ENCODE peak calls at places on chromosomes 2 and 18, in four cellular contexts. M, P, X and S are unnamed samples.

GRCh38 chr2:156124458-156124857 is 208.1 kb downstream of the NR4A2 start:
- DNase-seq in X (no peak), P (no peak), M (no peak), S (no peak)

GRCh38 chr2:210072922-210073509 is 70.6 kb downstream of the RPE start:
- DNase-seq in M (no peak), P (no peak), X (peak; percentile 54), S (peak; percentile 65)

GRCh38 chr2:122545821-122546220 is 790.4 kb downstream of the TSN start:
- DNase-seq in M (no peak), P (no peak), X (no peak), S (no peak)

GRCh38 chr2:36409971-36410370 is 54.4 kb downstream of the CRIM1 start:
- DNase-seq in M (no peak), X (no peak), P (no peak), S (no peak)

GRCh38 chr2:181680937-181681811 is 857 bp upstream of the NEUROD1 start:
- DNase-seq in X (no peak), M (no peak), P (no peak), S (no peak)

GRCh38 chr2:43228341-43228751 is 1.9 kb upstream of the ZFP36L2 start:
- DNase-seq in X (no peak), M (no peak), P (no peak), S (peak; percentile 38)

GRCh38 chr2:121479882-121480522 is 50.7 kb upstream of the RNU4ATAC start:
- DNase-seq in P (no peak), M (no peak), X (peak; percentile 43), S (no peak)

GRCh38 chr2:232260075-232260474 is 118.5 kb upstream of the ALPP start:
- DNase-seq in P (no peak), M (no peak), X (peak; percentile 95), S (peak; percentile 89)

GRCh38 chr2:225472161-225472560 is 72.7 kb downstream of the NYAP2 start:
- DNase-seq in P (no peak), X (no peak), M (no peak), S (no peak)

GRCh38 chr18:58592223-58593214 is 36.4 kb downstream of the ALPK2 start:
- DNase-seq in X (no peak), M (no peak), P (no peak), S (no peak)

GRCh38 chr2:233351423-233351822 is 2.9 kb upstream of the DGKD start:
- DNase-seq in P (no peak), M (no peak), X (no peak), S (no peak)

GRCh38 chr2:28486526-28486925 is 9.3 kb upstream of the PLB1 start:
- DNase-seq in X (no peak), M (no peak), P (no peak), S (no peak)

GRCh38 chr18:25503567-25504081 is 151.7 kb upstream of the ZNF521 start:
- DNase-seq in X (peak; percentile 90), P (no peak), M (no peak), S (peak; percentile 77)

GRCh38 chr2:16104345-16105177 is 164.2 kb downstream of the MYCN start:
- DNase-seq in X (no peak), M (no peak), P (no peak), S (no peak)